ENCODE peak calls at places on chromosomes 5 and 9, in ten cellular contexts. I, Z, U, N, B, D, C, W, H and G are unnamed samples.

GRCh38 chr9:134314950-134315715 is 11.1 kb upstream of the RXRA start:
- DNase-seq in N (no peak), U (no peak), B (no peak), H (no peak), I (no peak), C (no peak), D (peak), W (no peak), Z (no peak), G (no peak)

GRCh38 chr5:148808864-148809642 is 17.4 kb upstream of the ADRB2 start:
- DNase-seq in U (no peak), B (no peak), C (no peak), I (no peak), D (no peak), W (no peak), Z (peak), N (no peak), H (peak), G (no peak)

GRCh38 chr9:38339496-38339895 is 53.0 kb upstream of the ALDH1B1 start:
- DNase-seq in H (no peak), N (no peak), W (no peak), C (no peak), D (no peak), Z (no peak), U (peak), I (no peak), B (no peak), G (no peak)

GRCh38 chr5:169602535-169602934 is 19.0 kb downstream of the SPDL1 start:
- DNase-seq in D (no peak), U (no peak), C (no peak), N (no peak), B (no peak), I (no peak), W (no peak), Z (no peak), H (no peak), G (no peak)

GRCh38 chr9:93648836-93649235 is 72.5 kb downstream of the PHF2 start:
- DNase-seq in Z (no peak), C (no peak), W (peak), B (no peak), N (no peak), I (peak), H (no peak), D (peak), U (no peak), G (no peak)

GRCh38 chr5:3417376-3417943 is 178.2 kb upstream of the IRX1 start:
- DNase-seq in N (no peak), D (no peak), H (no peak), C (no peak), U (no peak), Z (no peak), B (no peak), W (no peak), I (no peak), G (no peak)

GRCh38 chr9:91778031-91778430 is 172.0 kb downstream of the ROR2 start:
- DNase-seq in C (no peak), U (no peak), D (no peak), I (no peak), Z (no peak), B (no peak), W (no peak), N (no peak), H (no peak), G (no peak)

GRCh38 chr5:141383345-141383744 is 803 bp downstream of the PCDHGA7 start:
- DNase-seq in N (no peak), D (no peak), C (no peak), I (no peak), B (no peak), W (no peak), U (no peak), Z (no peak), H (no peak), G (no peak)

GRCh38 chr9:118674942-118675341 is 694.3 kb downstream of the BRINP1 start:
- DNase-seq in C (no peak), W (no peak), U (no peak), H (no peak), I (no peak), B (no peak), Z (no peak), N (no peak), D (no peak), G (no peak)

GRCh38 chr5:10579537-10580521 is 16.0 kb downstream of the ANKRD33B start:
- DNase-seq in W (no peak), B (no peak), I (no peak), U (no peak), Z (no peak), D (no peak), H (no peak), C (no peak), N (no peak), G (no peak)

GRCh38 chr5:154141686-154142300 is 48.7 kb upstream of the GALNT10 start:
- DNase-seq in U (no peak), Z (no peak), N (no peak), B (no peak), I (no peak), D (no peak), H (no peak), W (no peak), C (no peak), G (no peak)

GRCh38 chr5:74497706-74498105 is 142.8 kb downstream of the ENC1 start:
- DNase-seq in B (no peak), C (no peak), W (no peak), I (no peak), H (no peak), Z (no peak), U (no peak), D (no peak), N (peak), G (no peak)

GRCh38 chr5:7878381-7878873 is 9.5 kb downstream of the MTRR start:
- DNase-seq in H (peak), D (no peak), N (peak), B (no peak), W (no peak), Z (peak), I (no peak), U (no peak), C (peak), G (no peak)

GRCh38 chr9:81669011-81669739 is 20.2 kb downstream of the TLE1 start:
- DNase-seq in D (no peak), B (no peak), W (no peak), I (no peak), C (no peak), N (no peak), Z (no peak), H (no peak), U (no peak), G (no peak)

GRCh38 chr5:107469485-107469884 is 201.3 kb downstream of the EFNA5 start:
- DNase-seq in W (no peak), U (peak), N (peak), I (no peak), Z (peak), H (peak), C (peak), D (no peak), B (no peak), G (no peak)

GRCh38 chr5:96093890-96094381 is 132.3 kb upstream of the ELL2 start:
- DNase-seq in U (no peak), N (peak), W (no peak), H (no peak), Z (no peak), B (no peak), C (peak), D (no peak), I (no peak), G (no peak)

GRCh38 chr9:96176901-96177718 is 124.9 kb downstream of the HSD17B3 start:
- DNase-seq in U (peak), Z (no peak), D (no peak), W (no peak), C (peak), B (no peak), N (no peak), H (no peak), I (no peak), G (no peak)

GRCh38 chr9:1231998-1232919 is 182.1 kb downstream of the DMRT2 start:
- DNase-seq in H (peak), U (peak), Z (no peak), D (peak), N (peak), B (no peak), W (no peak), I (no peak), C (peak), G (no peak)

GRCh38 chr5:100273846-100274580 is 261.2 kb upstream of the FAM174A start:
- DNase-seq in W (no peak), U (no peak), H (no peak), B (no peak), D (no peak), Z (no peak), I (no peak), C (no peak), N (peak), G (no peak)

GRCh38 chr9:107174441-107174840 is 108.6 kb upstream of the RAD23B start:
- DNase-seq in I (no peak), W (no peak), U (no peak), H (no peak), B (no peak), N (no peak), C (no peak), Z (no peak), D (no peak), G (no peak)

GRCh38 chr5:104361932-104362331 is 799.3 kb upstream of the NUDT12 start:
- DNase-seq in N (no peak), B (no peak), H (no peak), C (no peak), I (no peak), D (no peak), U (no peak), W (no peak), Z (no peak), G (no peak)

GRCh38 chr5:88660947-88661869 is 221.8 kb downstream of the MEF2C start:
- DNase-seq in W (no peak), B (peak), N (peak), U (peak), I (no peak), C (peak), H (peak), Z (no peak), D (peak), G (no peak)

GRCh38 chr5:29944327-29944726 is 1249.2 kb upstream of the CDH6 start:
- DNase-seq in C (no peak), U (no peak), B (no peak), Z (no peak), N (no peak), H (no peak), D (no peak), I (no peak), W (no peak), G (no peak)

GRCh38 chr5:128539038-128539429 is 989 bp upstream of the FBN2 start:
- DNase-seq in B (peak), I (no peak), N (peak), C (no peak), W (no peak), H (peak), U (peak), D (peak), Z (no peak), G (no peak)

GRCh38 chr5:38660194-38660668 is 103.8 kb upstream of the LIFR start:
- DNase-seq in H (no peak), D (no peak), B (no peak), Z (no peak), U (no peak), N (peak), C (peak), W (no peak), I (no peak), G (no peak)

GRCh38 chr5:172740483-172741205 is 30.4 kb downstream of the DUSP1 start:
- DNase-seq in H (no peak), W (peak), I (no peak), U (peak), Z (peak), C (peak), N (peak), D (peak), B (no peak), G (no peak)

GRCh38 chr9:83979812-83980394 is at the start of gene HNRNPK:
- DNase-seq in Z (peak), W (peak), I (peak), C (peak), H (peak), D (peak), B (peak), U (peak), N (peak), G (peak)

GRCh38 chr5:15598294-15598902 is 98.4 kb downstream of the FBXL7 start:
- DNase-seq in Z (no peak), D (no peak), N (peak), I (no peak), U (no peak), B (peak), H (peak), C (peak), W (no peak), G (no peak)

GRCh38 chr9:109542922-109543321 is 44.8 kb upstream of the PTPN3 start:
- DNase-seq in W (no peak), C (no peak), H (no peak), D (no peak), N (peak), B (no peak), I (no peak), Z (no peak), U (no peak), G (no peak)

GRCh38 chr5:157198277-157199058 is 17.8 kb downstream of the ITK start:
- DNase-seq in H (no peak), B (no peak), W (no peak), I (peak), C (no peak), U (no peak), N (no peak), Z (no peak), D (no peak), G (no peak)

GRCh38 chr5:41414598-41414997 is 95.8 kb downstream of the PLCXD3 start:
- DNase-seq in W (no peak), C (peak), U (peak), B (no peak), I (no peak), D (no peak), Z (no peak), N (peak), H (no peak), G (no peak)

GRCh38 chr9:89495824-89496555 is 1.9 kb downstream of the SEMA4D start:
- DNase-seq in Z (no peak), B (no peak), W (no peak), H (no peak), N (no peak), I (no peak), D (no peak), C (no peak), U (no peak), G (no peak)

GRCh38 chr5:156715287-156715686 is 134.8 kb upstream of the PPP1R2B start:
- DNase-seq in U (no peak), Z (no peak), H (no peak), I (no peak), C (no peak), D (no peak), B (no peak), W (no peak), N (no peak), G (no peak)

GRCh38 chr5:53766683-53767082 is 206.2 kb downstream of the NDUFS4 start:
- DNase-seq in D (no peak), C (no peak), N (no peak), B (no peak), W (no peak), Z (no peak), H (no peak), I (no peak), U (no peak), G (no peak)

GRCh38 chr9:117734523-117735314 is 30.5 kb downstream of the TLR4 start:
- DNase-seq in Z (no peak), U (no peak), W (no peak), C (no peak), N (no peak), B (no peak), D (no peak), I (no peak), H (no peak), G (no peak)

GRCh38 chr9:8845376-8845775 is 1045.8 kb upstream of the DMAC1 start:
- DNase-seq in Z (no peak), C (no peak), N (no peak), I (no peak), B (no peak), H (no peak), U (no peak), D (no peak), W (no peak), G (no peak)